ENCODE peak calls at places on chromosome 15, in six cellular contexts. U is K562, P is SK-N-SH, M is H1, H is HCT116, C is HepG2. Q is an unnamed sample.

GRCh38 chr15:64911317-64912186 is at the start of gene ANKDD1A:
- DNase-seq in P (peak; percentile 98), M (peak; percentile 90), H (peak; percentile 26), C (no peak), U (no peak), Q (peak; percentile 70)

GRCh38 chr15:87420017-87420416 is 836.5 kb downstream of the NTRK3 start:
- DNase-seq in P (peak; percentile 44), M (no peak), U (no peak), C (no peak), H (no peak), Q (no peak)

GRCh38 chr15:89090791-89091666 is 2.8 kb downstream of the ABHD2 start:
- DNase-seq in U (no peak), C (no peak), P (peak; percentile 42), M (no peak), H (no peak), Q (no peak)

GRCh38 chr15:27665002-27665401 is 434.1 kb downstream of the OCA2 start:
- DNase-seq in C (no peak), P (no peak), U (no peak), M (no peak), H (no peak), Q (no peak)

GRCh38 chr15:38406451-38406850 is 47.5 kb upstream of the FAM98B start:
- DNase-seq in C (no peak), P (no peak), M (no peak), H (no peak), U (no peak), Q (no peak)

GRCh38 chr15:99326235-99326634 is 75.0 kb downstream of the LRRC28 start:
- DNase-seq in P (no peak), M (no peak), C (peak; percentile 74), U (no peak), H (no peak), Q (no peak)

GRCh38 chr15:57158589-57158988 is 217.7 kb upstream of the CGNL1 start:
- DNase-seq in H (no peak), P (peak; percentile 9), C (no peak), M (no peak), U (no peak), Q (no peak)

GRCh38 chr15:38458646-38459045 is 4.7 kb downstream of the FAM98B start:
- DNase-seq in P (no peak), M (no peak), U (no peak), H (no peak), C (no peak), Q (peak; percentile 59)

GRCh38 chr15:56356616-56357015 is 8.6 kb upstream of the TEX9 start:
- DNase-seq in H (no peak), P (no peak), C (no peak), U (no peak), M (no peak), Q (no peak)

GRCh38 chr15:82103500-82103899 is 57.7 kb upstream of the MEX3B start:
- DNase-seq in M (no peak), C (no peak), P (no peak), H (no peak), U (no peak), Q (no peak)

GRCh38 chr15:39511915-39512260 is 69.0 kb upstream of the THBS1 start:
- DNase-seq in U (no peak), H (no peak), M (no peak), P (no peak), C (no peak), Q (no peak)

GRCh38 chr15:94370197-94370987 is 139.0 kb downstream of the MCTP2 start:
- DNase-seq in U (no peak), H (no peak), P (no peak), M (no peak), C (no peak), Q (no peak)

GRCh38 chr15:41465822-41466421 is 27.8 kb upstream of the ITPKA start:
- DNase-seq in U (peak; percentile 58), H (peak; percentile 45), C (peak; percentile 50), P (peak; percentile 62), M (no peak), Q (no peak)

GRCh38 chr15:97652700-97653167 is 307.8 kb upstream of the ARRDC4 start:
- DNase-seq in P (peak; percentile 1), M (peak; percentile 64), U (no peak), H (no peak), C (no peak), Q (no peak)

GRCh38 chr15:32898991-32899613 is 181.3 kb downstream of the GREM1 start:
- DNase-seq in P (peak; percentile 10), U (no peak), C (no peak), H (no peak), M (peak; percentile 86), Q (no peak)

GRCh38 chr15:47188766-47189507 is 528.4 kb upstream of the SEMA6D start:
- DNase-seq in U (no peak), P (no peak), M (no peak), C (no peak), H (no peak), Q (no peak)

GRCh38 chr15:47196057-47196456 is 521.2 kb upstream of the SEMA6D start:
- DNase-seq in M (peak; percentile 80), P (peak; percentile 70), C (peak; percentile 48), H (peak; percentile 13), U (peak; percentile 18), Q (peak; percentile 89)

GRCh38 chr15:47194718-47195117 is 522.6 kb upstream of the SEMA6D start:
- DNase-seq in U (no peak), P (peak; percentile 20), H (no peak), M (no peak), C (peak; percentile 5), Q (peak; percentile 72)
- TF ChIP-seq JUND in U (no peak), P (no peak), H (no peak), M (no peak), C (no peak), Q (no peak)

GRCh38 chr15:79540551-79540950 is 108.4 kb downstream of the MINAR1 start:
- DNase-seq in M (no peak), P (no peak), H (peak; percentile 6), C (no peak), U (peak; percentile 11), Q (no peak)

GRCh38 chr15:79535536-79535935 is 103.4 kb downstream of the MINAR1 start:
- DNase-seq in P (no peak), C (no peak), U (no peak), M (no peak), H (no peak), Q (no peak)

GRCh38 chr15:79541176-79541575 is 109.0 kb downstream of the MINAR1 start:
- DNase-seq in H (no peak), U (no peak), M (no peak), P (no peak), C (no peak), Q (no peak)

GRCh38 chr15:79543097-79543496 is 111.0 kb downstream of the MINAR1 start:
- DNase-seq in H (no peak), M (no peak), P (peak; percentile 15), U (no peak), C (no peak), Q (no peak)

GRCh38 chr15:79539426-79539825 is 107.3 kb downstream of the MINAR1 start:
- DNase-seq in U (no peak), C (no peak), H (no peak), M (no peak), P (no peak), Q (no peak)
- TF ChIP-seq JUND in U (no peak), C (no peak), H (no peak), M (no peak), P (no peak), Q (no peak)

DNA sequence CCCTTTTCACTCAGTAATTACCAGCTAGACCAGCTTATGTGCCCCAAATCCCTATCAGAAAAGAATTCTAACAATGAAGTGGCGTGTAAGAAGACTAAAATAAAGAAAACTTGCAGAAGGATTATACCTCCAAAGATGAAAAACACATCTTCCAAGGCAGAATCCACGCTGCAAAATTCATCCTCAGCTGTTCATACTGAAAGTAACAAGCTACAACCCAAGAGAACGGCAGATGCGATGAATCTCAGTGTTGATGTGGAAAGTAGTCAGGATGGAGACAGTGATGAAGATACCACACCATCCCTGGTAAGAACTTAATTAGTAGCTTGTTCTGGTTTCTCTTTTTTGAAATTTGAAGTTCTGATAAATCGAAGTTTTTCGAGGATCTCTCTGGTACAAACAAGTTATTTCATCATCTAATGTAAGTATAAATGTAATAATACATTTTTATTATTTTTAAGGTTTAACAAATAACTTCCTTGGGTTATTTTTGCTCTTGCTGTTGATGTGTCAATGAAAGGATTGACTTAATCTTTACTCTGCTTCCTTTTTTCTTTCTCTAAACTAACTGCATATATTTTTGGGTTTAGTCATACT is 1.4 kb downstream of the WDR76 start:
- DNase-seq in H (no peak), C (no peak), M (no peak), P (peak; percentile 23), U (no peak), Q (no peak)
- TF ChIP-seq JUND in H (no peak), C (no peak), M (no peak), P (no peak), U (no peak), Q (no peak)

GRCh38 chr15:31307270-31308184 is 19.1 kb upstream of the KLF13 start:
- DNase-seq in C (no peak), U (no peak), M (peak; percentile 49), P (no peak), H (no peak), Q (no peak)
- TF ChIP-seq JUND in C (no peak), U (no peak), M (no peak), P (no peak), H (no peak), Q (no peak)

DNA sequence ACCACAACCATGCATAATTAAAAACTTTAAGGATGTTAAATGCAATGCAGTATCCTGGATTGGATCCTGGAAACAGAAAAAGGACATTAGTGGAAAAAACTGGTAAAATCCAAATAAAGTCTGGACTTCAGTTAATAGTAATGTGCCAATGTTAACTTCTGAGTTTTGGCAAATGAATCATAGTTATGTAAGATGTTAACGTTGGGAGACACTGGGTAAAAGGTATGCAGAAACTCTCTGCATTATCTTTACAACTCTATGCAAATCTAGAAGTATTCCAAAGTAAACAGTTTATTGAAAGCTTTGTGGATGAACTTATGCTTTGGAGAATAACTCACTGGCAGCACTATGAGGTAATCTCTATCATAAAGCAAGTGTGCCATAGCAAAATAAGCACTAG is 357.4 kb downstream of the RORA start:
- DNase-seq in C (no peak), U (no peak), P (no peak), H (no peak), M (no peak), Q (no peak)
- TF ChIP-seq JUND in C (no peak), U (no peak), P (no peak), H (no peak), M (no peak), Q (no peak)

DNA sequence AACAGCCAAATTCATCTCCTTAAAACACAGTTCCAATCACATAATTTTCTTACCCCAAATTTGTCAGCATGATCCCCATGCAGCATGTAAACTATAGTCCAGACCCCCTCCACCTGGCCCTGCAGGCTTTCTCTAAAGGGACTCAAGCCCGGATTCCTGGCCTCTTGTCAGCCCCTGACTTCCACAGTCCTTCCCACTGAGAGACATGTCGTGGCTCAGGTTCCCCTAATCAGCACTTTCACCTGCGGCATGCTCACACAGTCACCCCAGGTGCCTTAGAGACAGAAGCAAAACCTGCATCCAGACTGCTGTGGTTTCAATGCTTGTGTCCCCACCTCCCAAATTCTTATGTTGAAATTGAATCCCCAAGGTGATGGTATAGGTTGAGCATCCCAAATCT is 372.7 kb upstream of the ATP10A start:
- DNase-seq in H (no peak), M (peak; percentile 57), C (no peak), P (no peak), U (no peak), Q (no peak)
- TF ChIP-seq JUND in H (no peak), M (no peak), C (no peak), P (no peak), U (no peak), Q (no peak)